ENCODE peak calls at places on chromosomes 16 and 17, in six cellular contexts. One of them, this sample, is unnamed.

GRCh38 chr17:82367724-82368524 is 3.6 kb upstream of the UTS2R start:
- DNase-seq in stomach: no peak
- DNase-seq in hepatocyte: no peak
- DNase-seq in right atrium auricular region: no peak
- DNase-seq in Caco-2: peak; percentile 93
- DNase-seq in neural progenitor cell: no peak
- DNase-seq in this sample: no peak

GRCh38 chr17:67245694-67246397 is 850 bp upstream of the HELZ start:
- DNase-seq in stomach: peak; percentile 46
- DNase-seq in hepatocyte: peak; percentile 74
- DNase-seq in right atrium auricular region: no peak
- DNase-seq in Caco-2: peak; percentile 93
- DNase-seq in neural progenitor cell: peak; percentile 94
- DNase-seq in this sample: peak; percentile 69

GRCh38 chr17:41196068-41196467 is 6.4 kb downstream of the KRTAP9-1 start:
- DNase-seq in stomach: no peak
- DNase-seq in hepatocyte: no peak
- DNase-seq in right atrium auricular region: no peak
- DNase-seq in Caco-2: no peak
- DNase-seq in neural progenitor cell: no peak
- DNase-seq in this sample: no peak

GRCh38 chr16:12833939-12834338 is 30.3 kb upstream of the CPPED1 start:
- DNase-seq in stomach: no peak
- DNase-seq in hepatocyte: peak; percentile 28
- DNase-seq in right atrium auricular region: no peak
- DNase-seq in Caco-2: peak; percentile 22
- DNase-seq in neural progenitor cell: peak; percentile 16
- DNase-seq in this sample: no peak

GRCh38 chr16:22213801-22214200 is 7.7 kb downstream of the EEF2K start:
- DNase-seq in stomach: no peak
- DNase-seq in hepatocyte: no peak
- DNase-seq in right atrium auricular region: no peak
- DNase-seq in Caco-2: no peak
- DNase-seq in neural progenitor cell: no peak
- DNase-seq in this sample: no peak

GRCh38 chr16:25107466-25107792 is 4.1 kb upstream of the LCMT1 start:
- DNase-seq in stomach: no peak
- DNase-seq in hepatocyte: no peak
- DNase-seq in right atrium auricular region: no peak
- DNase-seq in Caco-2: no peak
- DNase-seq in neural progenitor cell: no peak
- DNase-seq in this sample: no peak

GRCh38 chr17:62675260-62675659 is 47.8 kb downstream of the MRC2 start:
- DNase-seq in stomach: no peak
- DNase-seq in hepatocyte: no peak
- DNase-seq in right atrium auricular region: no peak
- DNase-seq in Caco-2: no peak
- DNase-seq in neural progenitor cell: no peak
- DNase-seq in this sample: peak; percentile 88

GRCh38 chr17:29699283-29699682 is 76.6 kb upstream of the CORO6 start:
- DNase-seq in stomach: no peak
- DNase-seq in hepatocyte: peak; percentile 17
- DNase-seq in right atrium auricular region: no peak
- DNase-seq in Caco-2: no peak
- DNase-seq in neural progenitor cell: no peak
- DNase-seq in this sample: no peak

GRCh38 chr16:54431041-54431996 is 144.7 kb upstream of the IRX3 start:
- DNase-seq in stomach: no peak
- DNase-seq in hepatocyte: no peak
- DNase-seq in right atrium auricular region: no peak
- DNase-seq in Caco-2: no peak
- DNase-seq in neural progenitor cell: no peak
- DNase-seq in this sample: no peak

GRCh38 chr17:21549107-21549687 is 143.1 kb upstream of the KCNJ18 start:
- DNase-seq in stomach: no peak
- DNase-seq in hepatocyte: no peak
- DNase-seq in right atrium auricular region: no peak
- DNase-seq in Caco-2: no peak
- DNase-seq in neural progenitor cell: no peak
- DNase-seq in this sample: no peak

GRCh38 chr16:79099701-79100100 is 500.8 kb downstream of the MAF start:
- DNase-seq in stomach: no peak
- DNase-seq in hepatocyte: no peak
- DNase-seq in right atrium auricular region: no peak
- DNase-seq in Caco-2: no peak
- DNase-seq in neural progenitor cell: no peak
- DNase-seq in this sample: no peak

GRCh38 chr17:48548687-48549621 is 4.0 kb upstream of the HOXB2 start:
- DNase-seq in stomach: no peak
- DNase-seq in hepatocyte: no peak
- DNase-seq in right atrium auricular region: no peak
- DNase-seq in Caco-2: no peak
- DNase-seq in neural progenitor cell: no peak
- DNase-seq in this sample: no peak

GRCh38 chr17:41058741-41059140 is 1.2 kb downstream of the KRTAP2-3 start:
- DNase-seq in stomach: no peak
- DNase-seq in hepatocyte: no peak
- DNase-seq in right atrium auricular region: no peak
- DNase-seq in Caco-2: no peak
- DNase-seq in neural progenitor cell: no peak
- DNase-seq in this sample: no peak

GRCh38 chr17:61849674-61850073 is 13.7 kb downstream of the BRIP1 start:
- DNase-seq in stomach: no peak
- DNase-seq in hepatocyte: no peak
- DNase-seq in right atrium auricular region: no peak
- DNase-seq in Caco-2: no peak
- DNase-seq in neural progenitor cell: no peak
- DNase-seq in this sample: no peak

GRCh38 chr17:2094891-2095535 is 40.1 kb downstream of the HIC1 start:
- DNase-seq in stomach: peak; percentile 88
- DNase-seq in hepatocyte: peak; percentile 80
- DNase-seq in right atrium auricular region: no peak
- DNase-seq in Caco-2: peak; percentile 50
- DNase-seq in neural progenitor cell: peak; percentile 56
- DNase-seq in this sample: peak; percentile 87

GRCh38 chr16:88384222-88385111 is 1.7 kb downstream of the ZNF469 start:
- DNase-seq in stomach: no peak
- DNase-seq in hepatocyte: no peak
- DNase-seq in right atrium auricular region: no peak
- DNase-seq in Caco-2: no peak
- DNase-seq in neural progenitor cell: no peak
- DNase-seq in this sample: no peak
- H3K27me3 ChIP-seq in stomach: peaks cover 29% of the 10 kb centered on the region
- H3K27me3 ChIP-seq in hepatocyte: peaks cover 25% of the 10 kb centered on the region
- H3K27me3 ChIP-seq in right atrium auricular region: peaks cover 6% of the 10 kb centered on the region
- H3K27me3 ChIP-seq in Caco-2: peaks cover 2% of the 10 kb centered on the region
- H3K27me3 ChIP-seq in neural progenitor cell: peaks cover 65% of the 10 kb centered on the region
- H3K27me3 ChIP-seq in this sample: no peaks in the 10 kb centered on the region

GRCh38 chr17:49913226-49914095 is 55.5 kb upstream of the DLX4 start:
- DNase-seq in stomach: no peak
- DNase-seq in hepatocyte: no peak
- DNase-seq in right atrium auricular region: no peak
- DNase-seq in Caco-2: no peak
- DNase-seq in neural progenitor cell: no peak
- DNase-seq in this sample: no peak
- H3K27me3 ChIP-seq in stomach: peaks cover 66% of the 10 kb centered on the region
- H3K27me3 ChIP-seq in hepatocyte: peaks cover 78% of the 10 kb centered on the region
- H3K27me3 ChIP-seq in right atrium auricular region: peaks cover 10% of the 10 kb centered on the region
- H3K27me3 ChIP-seq in Caco-2: no peaks in the 10 kb centered on the region
- H3K27me3 ChIP-seq in neural progenitor cell: peaks cover 87% of the 10 kb centered on the region
- H3K27me3 ChIP-seq in this sample: no peaks in the 10 kb centered on the region

DNA sequence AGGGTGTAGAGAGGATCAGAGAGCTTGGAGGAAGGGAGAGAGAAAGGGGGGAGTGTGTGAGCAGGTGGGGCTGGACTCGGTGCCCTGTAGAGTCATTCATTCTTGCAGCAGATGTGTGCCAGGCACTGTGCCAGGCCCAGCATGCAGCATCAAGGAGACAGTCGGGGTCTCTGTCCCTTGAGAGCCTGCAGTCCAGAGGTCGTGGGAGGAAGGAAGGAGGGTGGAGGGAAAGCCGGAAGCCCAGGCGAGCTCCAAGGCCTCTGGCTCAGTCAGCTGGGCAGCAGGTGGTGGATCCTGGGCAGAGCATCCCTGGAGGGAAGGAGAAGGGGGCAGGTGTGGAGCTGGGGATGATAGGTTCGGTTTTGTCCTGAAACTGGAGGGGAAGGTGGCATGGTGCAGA is 27.5 kb downstream of the EPN2 start:
- DNase-seq in stomach: no peak
- DNase-seq in hepatocyte: no peak
- DNase-seq in right atrium auricular region: no peak
- DNase-seq in Caco-2: no peak
- DNase-seq in neural progenitor cell: no peak
- DNase-seq in this sample: no peak
- H3K27me3 ChIP-seq in stomach: no peaks in the 10 kb centered on the region
- H3K27me3 ChIP-seq in hepatocyte: no peaks in the 10 kb centered on the region
- H3K27me3 ChIP-seq in right atrium auricular region: no peaks in the 10 kb centered on the region
- H3K27me3 ChIP-seq in Caco-2: no peaks in the 10 kb centered on the region
- H3K27me3 ChIP-seq in neural progenitor cell: no peaks in the 10 kb centered on the region
- H3K27me3 ChIP-seq in this sample: no peaks in the 10 kb centered on the region

DNA sequence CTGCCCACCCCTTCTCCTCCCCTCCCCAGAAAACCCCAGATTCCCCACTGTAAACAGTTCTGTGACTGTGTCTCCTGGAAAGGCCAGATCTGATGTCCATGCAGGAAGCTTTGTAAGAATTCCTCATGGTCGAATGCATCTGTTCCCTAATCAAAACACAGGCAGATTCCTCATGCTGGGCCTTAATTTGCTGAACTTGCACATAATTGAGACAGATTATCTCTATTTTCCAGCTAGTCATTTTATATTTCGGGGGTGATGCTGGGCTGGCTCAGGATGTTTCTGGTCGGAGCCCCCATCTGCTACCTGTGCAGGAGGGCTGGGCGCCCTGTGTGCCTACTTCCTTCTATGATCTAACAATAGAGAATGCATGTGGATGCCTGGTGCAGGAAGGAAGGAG is 233.7 kb upstream of the ASIC2 start:
- DNase-seq in stomach: no peak
- DNase-seq in hepatocyte: no peak
- DNase-seq in right atrium auricular region: no peak
- DNase-seq in Caco-2: no peak
- DNase-seq in neural progenitor cell: no peak
- DNase-seq in this sample: no peak
- H3K27me3 ChIP-seq in stomach: no peaks in the 10 kb centered on the region
- H3K27me3 ChIP-seq in hepatocyte: no peaks in the 10 kb centered on the region
- H3K27me3 ChIP-seq in right atrium auricular region: no peaks in the 10 kb centered on the region
- H3K27me3 ChIP-seq in Caco-2: no peaks in the 10 kb centered on the region
- H3K27me3 ChIP-seq in neural progenitor cell: no peaks in the 10 kb centered on the region
- H3K27me3 ChIP-seq in this sample: no peaks in the 10 kb centered on the region

DNA sequence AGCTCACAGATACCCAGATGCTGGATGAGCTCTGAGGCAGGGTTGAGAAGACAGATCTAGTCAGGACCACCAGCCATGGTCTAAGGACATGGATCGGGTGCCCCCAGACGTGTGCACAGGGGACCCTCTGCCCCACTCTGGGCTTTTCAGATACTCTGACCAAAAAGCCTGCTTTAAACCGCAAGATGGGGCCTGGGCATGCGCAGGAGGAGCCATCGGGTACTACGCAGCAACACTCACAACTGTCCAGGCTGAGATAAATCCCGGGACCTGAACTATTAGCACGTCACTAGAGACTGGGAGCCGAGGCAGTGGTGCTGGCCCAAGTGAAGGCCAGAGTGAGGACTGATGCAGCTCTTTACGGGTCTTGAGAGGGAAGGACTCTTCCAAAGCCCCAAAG is 32.9 kb downstream of the SCNN1G start:
- DNase-seq in stomach: no peak
- DNase-seq in hepatocyte: no peak
- DNase-seq in right atrium auricular region: no peak
- DNase-seq in Caco-2: no peak
- DNase-seq in neural progenitor cell: no peak
- DNase-seq in this sample: no peak
- H3K27me3 ChIP-seq in stomach: no peaks in the 10 kb centered on the region
- H3K27me3 ChIP-seq in hepatocyte: peaks cover 6% of the 10 kb centered on the region
- H3K27me3 ChIP-seq in right atrium auricular region: no peaks in the 10 kb centered on the region
- H3K27me3 ChIP-seq in Caco-2: no peaks in the 10 kb centered on the region
- H3K27me3 ChIP-seq in neural progenitor cell: no peaks in the 10 kb centered on the region
- H3K27me3 ChIP-seq in this sample: no peaks in the 10 kb centered on the region

GRCh38 chr17:39069114-39069756 is 82.2 kb downstream of the PLXDC1 start:
- DNase-seq in stomach: no peak
- DNase-seq in hepatocyte: peak; percentile 65
- DNase-seq in right atrium auricular region: no peak
- DNase-seq in Caco-2: peak; percentile 34
- DNase-seq in neural progenitor cell: peak; percentile 74
- DNase-seq in this sample: no peak

GRCh38 chr17:39073916-39074315 is 77.5 kb downstream of the PLXDC1 start:
- DNase-seq in stomach: no peak
- DNase-seq in hepatocyte: no peak
- DNase-seq in right atrium auricular region: no peak
- DNase-seq in Caco-2: no peak
- DNase-seq in neural progenitor cell: no peak
- DNase-seq in this sample: no peak

GRCh38 chr17:39077252-39077651 is 74.2 kb downstream of the PLXDC1 start:
- DNase-seq in stomach: no peak
- DNase-seq in hepatocyte: no peak
- DNase-seq in right atrium auricular region: no peak
- DNase-seq in Caco-2: no peak
- DNase-seq in neural progenitor cell: no peak
- DNase-seq in this sample: no peak

GRCh38 chr17:39073353-39073752 is 78.1 kb downstream of the PLXDC1 start:
- DNase-seq in stomach: no peak
- DNase-seq in hepatocyte: no peak
- DNase-seq in right atrium auricular region: no peak
- DNase-seq in Caco-2: no peak
- DNase-seq in neural progenitor cell: no peak
- DNase-seq in this sample: no peak

GRCh38 chr17:39071573-39071972 is 79.9 kb downstream of the PLXDC1 start:
- DNase-seq in stomach: no peak
- DNase-seq in hepatocyte: no peak
- DNase-seq in right atrium auricular region: no peak
- DNase-seq in Caco-2: no peak
- DNase-seq in neural progenitor cell: no peak
- DNase-seq in this sample: no peak
- H3K27me3 ChIP-seq in stomach: no peaks in the 10 kb centered on the region
- H3K27me3 ChIP-seq in hepatocyte: no peaks in the 10 kb centered on the region
- H3K27me3 ChIP-seq in right atrium auricular region: no peaks in the 10 kb centered on the region
- H3K27me3 ChIP-seq in Caco-2: no peaks in the 10 kb centered on the region
- H3K27me3 ChIP-seq in neural progenitor cell: no peaks in the 10 kb centered on the region
- H3K27me3 ChIP-seq in this sample: no peaks in the 10 kb centered on the region

DNA sequence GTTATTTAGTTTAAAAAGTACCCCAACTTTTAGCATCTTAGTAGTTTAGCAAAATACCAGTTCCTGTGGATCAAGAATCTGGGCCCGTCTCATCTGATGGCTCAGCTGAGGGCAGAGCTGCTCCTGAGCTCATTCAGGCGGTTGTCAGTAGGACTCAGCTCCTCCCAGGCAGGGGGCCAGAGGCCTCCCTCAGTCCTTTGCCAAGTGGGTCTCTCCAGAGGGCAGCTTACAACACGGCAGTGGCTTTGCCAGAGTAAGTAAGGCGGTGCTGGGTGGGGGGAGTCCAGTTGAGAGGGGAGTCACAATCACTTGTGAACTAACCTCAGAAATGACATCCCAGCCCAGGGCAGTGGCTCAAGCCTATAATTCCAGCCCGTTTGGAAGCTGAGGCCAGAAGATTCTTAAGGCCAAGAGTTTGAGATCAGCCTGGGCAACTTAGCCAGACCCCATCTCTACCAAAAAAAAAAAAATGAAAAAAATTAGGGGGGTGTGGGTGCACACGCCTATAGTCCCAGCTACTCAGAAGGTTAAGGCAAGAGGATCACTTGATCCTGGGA is 81.5 kb upstream of the MED9 start:
- DNase-seq in stomach: no peak
- DNase-seq in hepatocyte: no peak
- DNase-seq in right atrium auricular region: peak; percentile 69
- DNase-seq in Caco-2: no peak
- DNase-seq in neural progenitor cell: no peak
- DNase-seq in this sample: peak; percentile 71
- H3K27me3 ChIP-seq in stomach: no peaks in the 10 kb centered on the region
- H3K27me3 ChIP-seq in hepatocyte: no peaks in the 10 kb centered on the region
- H3K27me3 ChIP-seq in right atrium auricular region: no peaks in the 10 kb centered on the region
- H3K27me3 ChIP-seq in Caco-2: no peaks in the 10 kb centered on the region
- H3K27me3 ChIP-seq in neural progenitor cell: no peaks in the 10 kb centered on the region
- H3K27me3 ChIP-seq in this sample: no peaks in the 10 kb centered on the region

GRCh38 chr17:73720187-73720834 is 76.1 kb upstream of the SDK2 start:
- DNase-seq in stomach: no peak
- DNase-seq in hepatocyte: no peak
- DNase-seq in right atrium auricular region: no peak
- DNase-seq in Caco-2: no peak
- DNase-seq in neural progenitor cell: no peak
- DNase-seq in this sample: no peak
- H3K27me3 ChIP-seq in stomach: no peaks in the 10 kb centered on the region
- H3K27me3 ChIP-seq in hepatocyte: no peaks in the 10 kb centered on the region
- H3K27me3 ChIP-seq in right atrium auricular region: no peaks in the 10 kb centered on the region
- H3K27me3 ChIP-seq in Caco-2: no peaks in the 10 kb centered on the region
- H3K27me3 ChIP-seq in neural progenitor cell: no peaks in the 10 kb centered on the region
- H3K27me3 ChIP-seq in this sample: no peaks in the 10 kb centered on the region